ENCODE peak calls at places on chromosomes 11 and 22, in eight cellular contexts. M is cardiac fibroblast; X is CD4-positive, CD25-positive, alpha-beta regulatory T cell; G is endothelial cell of umbilical vein; U is MM.1S; R is AG04449; H is body of pancreas; Z is spleen. A is an unnamed sample.

GRCh38 chr22:38338772-38339379 is 21.6 kb upstream of the CSNK1E start:
- DNase-seq in M (no peak), X (no peak), G (no peak), U (no peak), R (no peak), H (no peak), Z (peak), A (no peak)

GRCh38 chr11:102154806-102155205 is 44.6 kb downstream of the YAP1 start:
- DNase-seq in M (no peak), X (no peak), G (no peak), U (no peak), R (no peak), H (no peak), Z (no peak), A (no peak)

GRCh38 chr22:23762866-23763578 is at the start of gene C22orf15:
- DNase-seq in M (peak), X (no peak), G (peak), U (no peak), R (no peak), H (no peak), Z (no peak), A (no peak)

GRCh38 chr22:20940178-20940790 is 23.1 kb downstream of the CRKL start:
- DNase-seq in M (no peak), X (no peak), G (no peak), U (no peak), R (no peak), H (no peak), Z (no peak), A (no peak)

GRCh38 chr11:120215634-120216033 is 4.8 kb downstream of the OAF start:
- DNase-seq in M (peak), X (no peak), G (peak), U (no peak), R (no peak), H (no peak), Z (no peak), A (peak)

GRCh38 chr11:74702383-74703007 is 28.7 kb downstream of the CHRDL2 start:
- DNase-seq in M (peak), X (peak), G (peak), U (peak), R (no peak), H (peak), Z (peak), A (peak)

GRCh38 chr11:64556721-64557250 is 34.2 kb upstream of the SLC22A12 start:
- DNase-seq in M (no peak), X (no peak), G (no peak), U (no peak), R (no peak), H (no peak), Z (no peak), A (no peak)

GRCh38 chr11:76612226-76612625 is 58.3 kb downstream of the LRRC32 start:
- DNase-seq in M (no peak), X (no peak), G (no peak), U (no peak), R (no peak), H (no peak), Z (peak), A (no peak)

GRCh38 chr11:61618991-61619390 is 38.1 kb upstream of the SYT7 start:
- DNase-seq in M (no peak), X (no peak), G (no peak), U (no peak), R (no peak), H (no peak), Z (no peak), A (no peak)

GRCh38 chr11:122163420-122163819 is 47.4 kb upstream of the BLID start:
- DNase-seq in M (peak), X (no peak), G (no peak), U (no peak), R (peak), H (no peak), Z (no peak), A (no peak)

GRCh38 chr11:128916646-128917045 is 25.5 kb downstream of the KCNJ5 start:
- DNase-seq in M (no peak), X (no peak), G (no peak), U (no peak), R (no peak), H (no peak), Z (no peak), A (no peak)

GRCh38 chr11:90113541-90113940 is 20.9 kb upstream of the NAALAD2 start:
- DNase-seq in M (peak), X (no peak), G (peak), U (peak), R (no peak), H (no peak), Z (no peak), A (no peak)

GRCh38 chr22:26457661-26458272 is 25.8 kb downstream of the HPS4 start:
- DNase-seq in M (no peak), X (no peak), G (no peak), U (no peak), R (no peak), H (no peak), Z (no peak), A (no peak)

GRCh38 chr11:75338516-75339218 is 12.8 kb downstream of the ARRB1 start:
- DNase-seq in M (no peak), X (no peak), G (peak), U (no peak), R (no peak), H (no peak), Z (no peak), A (no peak)

GRCh38 chr11:60985991-60986915 is 14.8 kb downstream of the CD6 start:
- DNase-seq in M (no peak), X (peak), G (no peak), U (peak), R (no peak), H (peak), Z (peak), A (no peak)

GRCh38 chr11:123306531-123306930 is 111.5 kb upstream of the CLMP start:
- DNase-seq in M (no peak), X (no peak), G (no peak), U (no peak), R (no peak), H (no peak), Z (no peak), A (no peak)

GRCh38 chr11:115286614-115287013 is 217.6 kb downstream of the CADM1 start:
- DNase-seq in M (no peak), X (no peak), G (no peak), U (no peak), R (no peak), H (no peak), Z (no peak), A (no peak)

GRCh38 chr11:64100345-64100744 is 64.6 kb downstream of the FLRT1 start:
- DNase-seq in M (no peak), X (no peak), G (no peak), U (no peak), R (no peak), H (no peak), Z (no peak), A (no peak)

GRCh38 chr11:95067828-95068244 is 1.1 kb downstream of the SRSF8 start:
- DNase-seq in M (no peak), X (no peak), G (no peak), U (no peak), R (no peak), H (no peak), Z (peak), A (no peak)

GRCh38 chr11:64271339-64272132 is 12.9 kb downstream of the BAD start:
- DNase-seq in M (peak), X (peak), G (peak), U (peak), R (peak), H (peak), Z (peak), A (peak)

GRCh38 chr22:17607891-17608521 is 20.5 kb downstream of the ATP6V1E1 start:
- DNase-seq in M (no peak), X (no peak), G (no peak), U (no peak), R (no peak), H (no peak), Z (no peak), A (no peak)

GRCh38 chr11:68844376-68844775 is 2.7 kb upstream of the CPT1A start:
- DNase-seq in M (no peak), X (no peak), G (no peak), U (no peak), R (no peak), H (no peak), Z (no peak), A (no peak)

GRCh38 chr22:17578129-17578754 is 14.9 kb downstream of the SLC25A18 start:
- DNase-seq in M (peak), X (no peak), G (peak), U (no peak), R (no peak), H (peak), Z (no peak), A (peak)

GRCh38 chr11:12094872-12095800 is 15.3 kb upstream of the MICAL2 start:
- DNase-seq in M (no peak), X (no peak), G (peak), U (no peak), R (no peak), H (no peak), Z (no peak), A (no peak)

GRCh38 chr22:18119409-18120110 is 9.0 kb downstream of the TUBA8 start:
- DNase-seq in M (no peak), X (no peak), G (no peak), U (no peak), R (no peak), H (no peak), Z (no peak), A (no peak)

GRCh38 chr11:120819003-120819402 is 204.9 kb upstream of the TBCEL start:
- DNase-seq in M (no peak), X (no peak), G (no peak), U (no peak), R (no peak), H (no peak), Z (peak), A (no peak)

GRCh38 chr22:24465566-24465965 is 29.6 kb upstream of the UPB1 start:
- DNase-seq in M (peak), X (no peak), G (peak), U (no peak), R (no peak), H (no peak), Z (no peak), A (no peak)

GRCh38 chr11:134355656-134356055 is 23.9 kb downstream of the GLB1L2 start:
- DNase-seq in M (no peak), X (no peak), G (no peak), U (no peak), R (no peak), H (no peak), Z (no peak), A (no peak)

GRCh38 chr11:45405916-45406670 is 120.0 kb upstream of the SYT13 start:
- DNase-seq in M (peak), X (no peak), G (peak), U (no peak), R (no peak), H (no peak), Z (no peak), A (no peak)

GRCh38 chr11:99418927-99419707 is 398.4 kb downstream of the CNTN5 start:
- DNase-seq in M (no peak), X (no peak), G (no peak), U (no peak), R (no peak), H (no peak), Z (no peak), A (no peak)

GRCh38 chr22:27381960-27382742 is 419.4 kb downstream of the MN1 start:
- DNase-seq in M (no peak), X (no peak), G (no peak), U (no peak), R (no peak), H (no peak), Z (no peak), A (no peak)

GRCh38 chr11:9066432-9066925 is 24.9 kb downstream of the SCUBE2 start:
- DNase-seq in M (no peak), X (no peak), G (no peak), U (no peak), R (no peak), H (no peak), Z (no peak), A (no peak)

GRCh38 chr11:65539401-65540289 is 14.8 kb downstream of the SCYL1 start:
- DNase-seq in M (no peak), X (no peak), G (no peak), U (peak), R (no peak), H (peak), Z (no peak), A (no peak)

GRCh38 chr22:39238966-39239510 is 5.7 kb downstream of the PDGFB start:
- DNase-seq in M (no peak), X (no peak), G (no peak), U (no peak), R (no peak), H (no peak), Z (no peak), A (no peak)

DNA sequence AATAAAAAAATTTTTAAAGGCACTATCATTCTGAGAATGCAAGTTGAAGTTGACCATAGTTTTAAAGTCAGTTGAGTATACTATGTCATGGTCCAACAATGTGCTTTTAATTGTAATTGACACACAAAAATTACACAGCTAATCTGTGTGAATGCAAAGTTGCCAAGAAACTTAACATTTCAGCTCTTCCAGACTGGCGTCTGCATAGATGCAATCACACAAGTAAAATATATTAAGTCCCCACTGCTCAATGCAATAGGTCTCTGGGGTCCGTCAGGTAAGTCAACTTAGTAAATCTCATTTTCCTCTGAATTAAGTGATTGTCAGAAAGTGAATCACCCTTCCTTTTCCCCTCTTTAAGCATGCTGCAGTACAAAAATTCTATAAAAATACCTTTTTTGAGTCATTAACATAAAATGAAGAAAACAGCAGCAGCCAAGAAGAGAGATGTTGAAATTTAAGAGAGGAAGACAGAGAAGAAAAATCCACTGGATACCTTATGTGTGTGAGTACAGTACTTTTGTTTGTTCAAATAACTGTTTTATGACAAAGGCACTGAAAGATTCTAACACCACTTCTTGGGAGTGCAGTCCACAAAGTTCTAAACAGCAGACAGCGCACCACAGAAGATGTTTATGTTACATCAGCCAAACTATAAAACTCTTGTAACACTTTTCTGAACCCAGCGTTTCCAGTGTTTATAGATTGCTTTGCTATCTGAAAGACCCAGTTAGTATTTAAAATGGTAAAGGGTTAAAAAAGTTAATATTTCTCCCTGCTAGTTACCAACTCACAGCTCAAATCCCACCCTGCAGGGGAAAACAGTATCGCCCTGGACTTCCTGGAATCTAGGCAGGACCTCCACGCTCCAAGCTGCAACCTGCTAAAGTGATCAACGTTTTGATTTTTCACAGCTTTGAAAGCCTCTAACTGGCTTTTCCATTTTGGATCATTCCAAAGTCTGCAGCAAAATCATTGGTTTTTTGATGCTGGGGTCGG is 4.9 kb downstream of the FZD4 start:
- DNase-seq in M (no peak), X (no peak), G (peak), U (no peak), R (no peak), H (no peak), Z (no peak), A (no peak)
- H3K4me3 ChIP-seq in M (no peak), X (no peak), G (no peak), U (no peak), R (no peak), H (no peak), Z (no peak), A (no peak)

GRCh38 chr11:72307439-72307838 is 63.5 kb upstream of the PHOX2A start:
- DNase-seq in M (no peak), X (no peak), G (no peak), U (no peak), R (no peak), H (no peak), Z (no peak), A (no peak)
- H3K4me3 ChIP-seq in M (no peak), X (no peak), G (no peak), U (no peak), R (no peak), H (no peak), Z (no peak), A (no peak)

GRCh38 chr11:3859373-3859881 is 4.0 kb downstream of the STIM1 start:
- DNase-seq in M (no peak), X (no peak), G (no peak), U (peak), R (no peak), H (peak), Z (peak), A (no peak)
- H3K4me3 ChIP-seq in M (no peak), X (peak), G (no peak), U (peak), R (no peak), H (no peak), Z (no peak), A (no peak)

GRCh38 chr11:104968856-104969776 is 742 bp upstream of the CASP4 start:
- DNase-seq in M (peak), X (no peak), G (peak), U (no peak), R (no peak), H (peak), Z (peak), A (no peak)
- H3K4me3 ChIP-seq in M (peak), X (peak), G (peak), U (peak), R (peak), H (peak), Z (peak), A (peak)

GRCh38 chr11:32434387-32435151 is 770 bp downstream of the WT1 start:
- DNase-seq in M (peak), X (no peak), G (no peak), U (no peak), R (no peak), H (no peak), Z (peak), A (no peak)
- H3K4me3 ChIP-seq in M (peak), X (no peak), G (no peak), U (no peak), R (no peak), H (no peak), Z (peak), A (peak)

GRCh38 chr11:112459001-112459400 is 198.3 kb upstream of the PLET1 start:
- DNase-seq in M (no peak), X (no peak), G (peak), U (no peak), R (no peak), H (no peak), Z (no peak), A (no peak)
- H3K4me3 ChIP-seq in M (no peak), X (peak), G (no peak), U (no peak), R (peak), H (no peak), Z (no peak), A (no peak)

DNA sequence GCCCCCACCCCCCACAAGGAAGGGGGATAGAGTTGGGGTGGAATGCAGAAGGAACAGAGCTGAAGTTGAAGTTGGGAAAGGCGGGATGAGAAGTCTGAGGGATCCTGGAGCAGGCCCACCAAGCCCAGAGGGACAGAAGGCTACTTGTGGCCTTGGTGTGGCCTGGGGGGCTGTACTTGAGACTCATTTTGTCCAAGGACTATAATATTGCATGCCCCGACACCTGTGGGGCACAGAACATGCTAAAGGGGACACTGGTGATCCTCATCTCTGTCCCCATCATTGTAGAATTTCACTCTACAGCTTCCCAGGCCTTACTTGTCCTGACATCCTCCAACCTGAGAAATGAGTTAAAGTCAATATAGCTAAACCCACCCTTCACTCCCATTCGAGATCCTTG is 1.3 kb downstream of the ESAM start:
- DNase-seq in M (no peak), X (no peak), G (no peak), U (no peak), R (no peak), H (no peak), Z (no peak), A (no peak)
- H3K4me3 ChIP-seq in M (no peak), X (no peak), G (peak), U (peak), R (no peak), H (no peak), Z (peak), A (peak)